ENCODE peak calls at places on chromosome 10, in four cellular contexts. T is GM12878, E is H1, U is K562. Z is an unnamed sample.

GRCh38 chr10:105974803-105975456 is 1189.6 kb downstream of the SORCS1 start:
- DNase-seq in U (no peak), T (no peak), E (no peak), Z (peak; percentile 16)

GRCh38 chr10:127398140-127398966 is 150.8 kb upstream of the NPS start:
- DNase-seq in T (no peak), U (no peak), E (no peak), Z (no peak)

GRCh38 chr10:30818010-30818660 is 188.6 kb upstream of the LYZL2 start:
- DNase-seq in U (peak; percentile 84), E (no peak), T (no peak), Z (no peak)

GRCh38 chr10:18140149-18140956 is at the start of gene CACNB2:
- DNase-seq in U (no peak), E (peak; percentile 77), T (no peak), Z (peak; percentile 58)

GRCh38 chr10:21260060-21260792 is 265.3 kb downstream of the SKIDA1 start:
- DNase-seq in T (no peak), U (no peak), E (no peak), Z (no peak)

GRCh38 chr10:18179901-18180300 is 39.7 kb downstream of the CACNB2 start:
- DNase-seq in T (no peak), E (no peak), U (no peak), Z (no peak)

GRCh38 chr10:12389154-12389734 is 39.9 kb downstream of the CAMK1D start:
- DNase-seq in T (no peak), E (no peak), U (no peak), Z (peak; percentile 39)

GRCh38 chr10:11449761-11450160 is 161.7 kb downstream of the USP6NL start:
- DNase-seq in U (no peak), T (no peak), E (peak; percentile 28), Z (no peak)

GRCh38 chr10:98363188-98363587 is 51.8 kb downstream of the PYROXD2 start:
- DNase-seq in U (no peak), T (no peak), E (no peak), Z (peak; percentile 73)

GRCh38 chr10:80535671-80536360 is 1.9 kb upstream of the SH2D4B start:
- DNase-seq in E (peak; percentile 78), U (peak; percentile 81), T (no peak), Z (peak; percentile 75)

GRCh38 chr10:87838650-87839049 is 20.6 kb upstream of the ATAD1 start:
- DNase-seq in T (no peak), U (no peak), E (no peak), Z (no peak)

GRCh38 chr10:127890935-127891334 is 1.8 kb downstream of the CLRN3 start:
- DNase-seq in E (peak; percentile 7), U (no peak), T (no peak), Z (no peak)

GRCh38 chr10:32680803-32681557 is 235.0 kb downstream of the CCDC7 start:
- DNase-seq in U (no peak), T (no peak), E (no peak), Z (no peak)

GRCh38 chr10:126433351-126433750 is 45.1 kb upstream of the ADAM12 start:
- DNase-seq in U (no peak), T (no peak), E (no peak), Z (no peak)

GRCh38 chr10:4354382-4354812 is 471.6 kb upstream of the AKR1E2 start:
- DNase-seq in E (no peak), U (no peak), T (no peak), Z (no peak)

GRCh38 chr10:124522131-124522902 is 60.7 kb downstream of the LHPP start:
- DNase-seq in E (no peak), U (no peak), T (no peak), Z (no peak)

GRCh38 chr10:118974951-118975350 is 54.6 kb upstream of the NANOS1 start:
- DNase-seq in T (no peak), E (no peak), U (no peak), Z (no peak)

GRCh38 chr10:32983333-32983909 is 25.4 kb upstream of the ITGB1 start:
- DNase-seq in E (no peak), T (no peak), U (no peak), Z (no peak)

GRCh38 chr10:10992072-10992471 is 25.6 kb upstream of the CELF2 start:
- DNase-seq in U (no peak), T (no peak), E (no peak), Z (no peak)

GRCh38 chr10:127148066-127148932 is 48.1 kb downstream of the INSYN2A start:
- DNase-seq in T (no peak), U (no peak), E (no peak), Z (no peak)

GRCh38 chr10:81450651-81451050 is 424.3 kb upstream of the NRG3 start:
- DNase-seq in U (no peak), E (no peak), T (no peak), Z (no peak)

GRCh38 chr10:68877482-68877881 is 23.6 kb upstream of the DDX50 start:
- DNase-seq in T (no peak), U (no peak), E (no peak), Z (no peak)

GRCh38 chr10:127195571-127196226 is 692 bp downstream of the INSYN2A start:
- DNase-seq in T (no peak), E (peak; percentile 82), U (no peak), Z (peak; percentile 38)

GRCh38 chr10:29588640-29589421 is 45.9 kb downstream of the SVIL start:
- DNase-seq in U (no peak), T (no peak), E (no peak), Z (no peak)

GRCh38 chr10:26269754-26270153 is 53.2 kb downstream of the GAD2 start:
- DNase-seq in E (no peak), U (peak; percentile 29), T (no peak), Z (peak; percentile 75)

GRCh38 chr10:87706731-87707130 is 47.1 kb downstream of the PAPSS2 start:
- DNase-seq in E (no peak), U (no peak), T (no peak), Z (no peak)

GRCh38 chr10:126701526-126701925 is 31.0 kb upstream of the C10orf90 start:
- DNase-seq in U (no peak), T (no peak), E (no peak), Z (no peak)

GRCh38 chr10:93386496-93387369 is 95.4 kb downstream of the MYOF start:
- DNase-seq in T (no peak), E (no peak), U (no peak), Z (no peak)

GRCh38 chr10:1374501-1374900 is 318.3 kb downstream of the WDR37 start:
- DNase-seq in U (no peak), T (no peak), E (peak; percentile 41), Z (no peak)

GRCh38 chr10:32948451-32948850 is 9.6 kb downstream of the ITGB1 start:
- DNase-seq in U (peak; percentile 62), T (no peak), E (no peak), Z (no peak)

GRCh38 chr10:108787932-108788331 is 1135.4 kb downstream of the XPNPEP1 start:
- DNase-seq in E (no peak), U (no peak), T (no peak), Z (no peak)

GRCh38 chr10:7345717-7346116 is 65.1 kb downstream of the SFMBT2 start:
- DNase-seq in U (no peak), E (no peak), T (no peak), Z (no peak)

GRCh38 chr10:100824886-100825285 is 79.5 kb downstream of the PAX2 start:
- DNase-seq in T (no peak), E (no peak), U (no peak), Z (no peak)

GRCh38 chr10:67261300-67261797 is 335.5 kb downstream of the LRRTM3 start:
- DNase-seq in T (no peak), U (no peak), E (no peak), Z (no peak)

GRCh38 chr10:28111712-28112111 is 112.8 kb upstream of the ODAD2 start:
- DNase-seq in E (no peak), U (no peak), T (no peak), Z (no peak)

GRCh38 chr10:124047427-124048157 is 45.8 kb downstream of the CHST15 start:
- DNase-seq in T (no peak), U (no peak), E (no peak), Z (no peak)

GRCh38 chr10:101330236-101331225 is 23.4 kb upstream of the BTRC start:
- DNase-seq in T (no peak), E (no peak), U (no peak), Z (no peak)

GRCh38 chr10:102396251-102396650 is 746 bp downstream of the NFKB2 start:
- DNase-seq in E (no peak), T (no peak), U (peak; percentile 42), Z (no peak)

GRCh38 chr10:96017227-96017687 is 26.1 kb upstream of the CCNJ start:
- DNase-seq in E (peak; percentile 54), U (peak; percentile 67), T (peak; percentile 32), Z (peak; percentile 85)
- TF ChIP-seq JUND in E (no peak), U (no peak), T (no peak), Z (no peak)

GRCh38 chr10:132158122-132158741 is 28.5 kb upstream of the DPYSL4 start:
- DNase-seq in T (no peak), U (no peak), E (no peak), Z (peak; percentile 19)
- TF ChIP-seq JUND in T (no peak), U (no peak), E (no peak), Z (no peak)

DNA sequence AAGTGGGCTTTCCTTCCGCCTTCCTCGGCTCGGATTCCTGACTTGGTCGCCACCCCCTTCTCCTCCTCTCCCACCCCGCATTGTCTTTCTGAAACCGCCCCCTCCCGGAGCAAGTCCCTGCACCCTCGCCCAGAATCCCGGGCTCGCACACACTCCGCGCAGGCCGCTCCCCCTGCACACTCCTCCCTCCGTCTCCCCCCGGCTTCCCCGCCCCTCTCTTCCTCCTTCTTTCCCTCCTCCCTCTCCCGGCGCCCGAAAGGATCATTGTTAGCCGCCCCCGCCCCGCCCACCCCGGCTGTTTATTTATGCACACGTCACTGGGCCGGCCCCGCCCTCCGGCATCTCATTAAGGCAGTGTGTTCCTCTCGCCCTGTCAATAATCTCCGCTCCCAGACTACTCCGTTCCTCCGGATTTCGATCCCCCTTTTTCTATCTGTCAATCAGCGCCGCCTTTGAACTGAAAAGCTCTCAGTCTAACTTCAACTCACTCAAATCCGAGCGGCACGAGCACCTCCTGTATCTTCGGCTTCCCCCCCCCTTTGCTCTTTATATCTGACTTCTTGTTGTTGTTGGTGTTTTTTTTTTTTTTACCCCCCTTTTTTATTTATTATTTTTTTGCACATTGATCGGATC is at the start of gene TCF7L2:
- DNase-seq in E (peak; percentile 90), U (peak; percentile 91), T (no peak), Z (peak; percentile 51)
- TF ChIP-seq JUND in E (no peak), U (no peak), T (no peak), Z (no peak)

GRCh38 chr10:35353805-35354204 is 17.5 kb downstream of the CCNY start:
- DNase-seq in T (no peak), U (no peak), E (no peak), Z (no peak)
- TF ChIP-seq JUND in T (no peak), U (no peak), E (no peak), Z (no peak)

DNA sequence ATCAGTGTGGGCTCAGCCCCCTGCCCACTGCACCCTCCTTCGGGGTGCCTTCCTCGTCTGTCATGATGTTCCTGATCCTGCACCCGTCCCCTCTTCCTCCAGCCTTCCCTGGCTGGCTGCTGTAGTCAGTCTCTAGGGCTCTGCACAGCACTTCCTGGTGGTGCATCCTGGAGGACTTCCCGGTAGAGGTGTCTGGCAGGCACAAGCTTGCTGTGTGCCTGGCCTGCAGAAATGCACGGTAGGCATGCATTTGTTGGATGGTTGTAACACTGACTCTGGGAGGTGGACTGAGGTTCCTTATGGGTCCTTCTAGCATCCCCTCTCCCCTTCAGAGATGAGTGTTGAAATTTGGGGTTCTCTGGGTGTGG is 92.8 kb downstream of the BMS1 start:
- DNase-seq in U (no peak), E (no peak), T (no peak), Z (no peak)
- TF ChIP-seq JUND in U (no peak), E (no peak), T (no peak), Z (no peak)

GRCh38 chr10:42548254-42548653 is 90.1 kb downstream of the ZNF33B start:
- DNase-seq in T (no peak), U (no peak), E (no peak), Z (no peak)
- TF ChIP-seq JUND in T (no peak), U (no peak), E (no peak), Z (no peak)

GRCh38 chr10:132069122-132069848 is 3.5 kb downstream of the JAKMIP3 start:
- DNase-seq in E (no peak), U (no peak), T (no peak), Z (no peak)
- TF ChIP-seq JUND in E (no peak), U (no peak), T (no peak), Z (no peak)

Z was measured in T47D.